ENCODE peak calls at places on chromosomes 4 and X, in nine cellular contexts. One of them, this sample, is unnamed.

GRCh38 chr4:40665844-40666243 is 36.2 kb upstream of the RBM47 start:
- DNase-seq in transverse colon: no peak
- DNase-seq in upper lobe of right lung: no peak
- DNase-seq in vagina: no peak
- DNase-seq in spleen: no peak
- DNase-seq in right atrium auricular region: no peak
- DNase-seq in mammary epithelial cell: no peak
- DNase-seq in psoas muscle: no peak
- DNase-seq in neural progenitor cell: no peak
- DNase-seq in this sample: no peak

GRCh38 chrX:45749375-45749774 is 548.7 kb upstream of the DIPK2B start:
- DNase-seq in transverse colon: no peak
- DNase-seq in upper lobe of right lung: no peak
- DNase-seq in vagina: no peak
- DNase-seq in spleen: no peak
- DNase-seq in right atrium auricular region: no peak
- DNase-seq in mammary epithelial cell: no peak
- DNase-seq in psoas muscle: no peak
- DNase-seq in neural progenitor cell: no peak
- DNase-seq in this sample: no peak

GRCh38 chr4:152968806-152969394 is 32.8 kb downstream of the FHDC1 start:
- DNase-seq in transverse colon: no peak
- DNase-seq in upper lobe of right lung: no peak
- DNase-seq in vagina: no peak
- DNase-seq in spleen: no peak
- DNase-seq in right atrium auricular region: no peak
- DNase-seq in mammary epithelial cell: peak; percentile 76
- DNase-seq in psoas muscle: no peak
- DNase-seq in neural progenitor cell: no peak
- DNase-seq in this sample: no peak

GRCh38 chr4:114598191-114599121 is at the start of gene UGT8:
- DNase-seq in transverse colon: peak; percentile 90
- DNase-seq in upper lobe of right lung: peak; percentile 85
- DNase-seq in vagina: no peak
- DNase-seq in spleen: peak; percentile 93
- DNase-seq in right atrium auricular region: no peak
- DNase-seq in mammary epithelial cell: peak; percentile 32
- DNase-seq in psoas muscle: peak; percentile 17
- DNase-seq in neural progenitor cell: peak; percentile 87
- DNase-seq in this sample: peak; percentile 66

GRCh38 chr4:76377922-76378321 is 43.0 kb downstream of the CCDC158 start:
- DNase-seq in transverse colon: peak; percentile 60
- DNase-seq in upper lobe of right lung: peak; percentile 62
- DNase-seq in vagina: no peak
- DNase-seq in spleen: no peak
- DNase-seq in right atrium auricular region: no peak
- DNase-seq in mammary epithelial cell: no peak
- DNase-seq in psoas muscle: no peak
- DNase-seq in neural progenitor cell: peak; percentile 69
- DNase-seq in this sample: peak; percentile 74

GRCh38 chr4:78477276-78477675 is 74.3 kb upstream of the ANXA3 start:
- DNase-seq in transverse colon: no peak
- DNase-seq in upper lobe of right lung: no peak
- DNase-seq in vagina: no peak
- DNase-seq in spleen: no peak
- DNase-seq in right atrium auricular region: no peak
- DNase-seq in mammary epithelial cell: peak; percentile 64
- DNase-seq in psoas muscle: no peak
- DNase-seq in neural progenitor cell: no peak
- DNase-seq in this sample: no peak

GRCh38 chr4:184810720-184811119 is 15.0 kb downstream of the ACSL1 start:
- DNase-seq in transverse colon: no peak
- DNase-seq in upper lobe of right lung: peak; percentile 77
- DNase-seq in vagina: no peak
- DNase-seq in spleen: no peak
- DNase-seq in right atrium auricular region: no peak
- DNase-seq in mammary epithelial cell: no peak
- DNase-seq in psoas muscle: peak; percentile 72
- DNase-seq in neural progenitor cell: no peak
- DNase-seq in this sample: no peak

GRCh38 chrX:150329888-150330287 is 33.2 kb upstream of the MAMLD1 start:
- DNase-seq in transverse colon: no peak
- DNase-seq in upper lobe of right lung: no peak
- DNase-seq in vagina: no peak
- DNase-seq in spleen: no peak
- DNase-seq in right atrium auricular region: no peak
- DNase-seq in mammary epithelial cell: no peak
- DNase-seq in psoas muscle: no peak
- DNase-seq in neural progenitor cell: no peak
- DNase-seq in this sample: no peak

GRCh38 chrX:8341814-8342590 is 122.6 kb upstream of the VCX3B start:
- DNase-seq in transverse colon: no peak
- DNase-seq in upper lobe of right lung: no peak
- DNase-seq in vagina: no peak
- DNase-seq in spleen: no peak
- DNase-seq in right atrium auricular region: no peak
- DNase-seq in mammary epithelial cell: peak; percentile 74
- DNase-seq in psoas muscle: no peak
- DNase-seq in neural progenitor cell: no peak
- DNase-seq in this sample: peak; percentile 10

GRCh38 chr4:111512081-111512774 is 633.0 kb upstream of the FAM241A start:
- DNase-seq in transverse colon: no peak
- DNase-seq in upper lobe of right lung: no peak
- DNase-seq in vagina: no peak
- DNase-seq in spleen: no peak
- DNase-seq in right atrium auricular region: no peak
- DNase-seq in mammary epithelial cell: peak; percentile 51
- DNase-seq in psoas muscle: no peak
- DNase-seq in neural progenitor cell: no peak
- DNase-seq in this sample: peak; percentile 89

GRCh38 chrX:129540725-129541184 is 696 bp downstream of the OCRL start:
- DNase-seq in transverse colon: peak; percentile 66
- DNase-seq in upper lobe of right lung: peak; percentile 59
- DNase-seq in vagina: no peak
- DNase-seq in spleen: no peak
- DNase-seq in right atrium auricular region: no peak
- DNase-seq in mammary epithelial cell: peak; percentile 6
- DNase-seq in psoas muscle: peak; percentile 15
- DNase-seq in neural progenitor cell: no peak
- DNase-seq in this sample: no peak

GRCh38 chr4:184193556-184194525 is 23.8 kb downstream of the ENPP6 start:
- DNase-seq in transverse colon: no peak
- DNase-seq in upper lobe of right lung: no peak
- DNase-seq in vagina: no peak
- DNase-seq in spleen: no peak
- DNase-seq in right atrium auricular region: no peak
- DNase-seq in mammary epithelial cell: peak; percentile 28
- DNase-seq in psoas muscle: no peak
- DNase-seq in neural progenitor cell: no peak
- DNase-seq in this sample: no peak

GRCh38 chr4:95998311-95998710 is 158.4 kb downstream of the PDHA2 start:
- DNase-seq in transverse colon: no peak
- DNase-seq in upper lobe of right lung: no peak
- DNase-seq in vagina: no peak
- DNase-seq in spleen: no peak
- DNase-seq in right atrium auricular region: no peak
- DNase-seq in mammary epithelial cell: peak; percentile 47
- DNase-seq in psoas muscle: no peak
- DNase-seq in neural progenitor cell: no peak
- DNase-seq in this sample: peak; percentile 41

GRCh38 chrX:56759736-56760409 is 30.8 kb downstream of the NBDY start:
- DNase-seq in transverse colon: no peak
- DNase-seq in upper lobe of right lung: no peak
- DNase-seq in vagina: no peak
- DNase-seq in spleen: peak; percentile 72
- DNase-seq in right atrium auricular region: no peak
- DNase-seq in mammary epithelial cell: no peak
- DNase-seq in psoas muscle: no peak
- DNase-seq in neural progenitor cell: no peak
- DNase-seq in this sample: no peak

GRCh38 chr4:2954358-2955185 is 8.6 kb downstream of the NOP14 start:
- DNase-seq in transverse colon: no peak
- DNase-seq in upper lobe of right lung: no peak
- DNase-seq in vagina: peak; percentile 76
- DNase-seq in spleen: peak; percentile 66
- DNase-seq in right atrium auricular region: no peak
- DNase-seq in mammary epithelial cell: no peak
- DNase-seq in psoas muscle: no peak
- DNase-seq in neural progenitor cell: peak; percentile 46
- DNase-seq in this sample: no peak

GRCh38 chr4:128298852-128299251 is 11.2 kb upstream of the PGRMC2 start:
- DNase-seq in transverse colon: no peak
- DNase-seq in upper lobe of right lung: no peak
- DNase-seq in vagina: no peak
- DNase-seq in spleen: no peak
- DNase-seq in right atrium auricular region: no peak
- DNase-seq in mammary epithelial cell: no peak
- DNase-seq in psoas muscle: no peak
- DNase-seq in neural progenitor cell: no peak
- DNase-seq in this sample: no peak

GRCh38 chr4:4391866-4392265 is 5.0 kb downstream of the NSG1 start:
- DNase-seq in transverse colon: no peak
- DNase-seq in upper lobe of right lung: no peak
- DNase-seq in vagina: no peak
- DNase-seq in spleen: no peak
- DNase-seq in right atrium auricular region: no peak
- DNase-seq in mammary epithelial cell: no peak
- DNase-seq in psoas muscle: no peak
- DNase-seq in neural progenitor cell: no peak
- DNase-seq in this sample: no peak

GRCh38 chrX:103538728-103539127 is 19.4 kb upstream of the RAB40A start:
- DNase-seq in transverse colon: no peak
- DNase-seq in upper lobe of right lung: no peak
- DNase-seq in vagina: no peak
- DNase-seq in spleen: no peak
- DNase-seq in right atrium auricular region: no peak
- DNase-seq in mammary epithelial cell: peak; percentile 81
- DNase-seq in psoas muscle: no peak
- DNase-seq in neural progenitor cell: no peak
- DNase-seq in this sample: no peak

GRCh38 chr4:77172336-77172735 is 15.3 kb downstream of the CCNG2 start:
- DNase-seq in transverse colon: no peak
- DNase-seq in upper lobe of right lung: no peak
- DNase-seq in vagina: no peak
- DNase-seq in spleen: no peak
- DNase-seq in right atrium auricular region: no peak
- DNase-seq in mammary epithelial cell: peak; percentile 91
- DNase-seq in psoas muscle: no peak
- DNase-seq in neural progenitor cell: no peak
- DNase-seq in this sample: peak; percentile 83

GRCh38 chrX:10387011-10387410 is 230.2 kb downstream of the CLCN4 start:
- DNase-seq in transverse colon: no peak
- DNase-seq in upper lobe of right lung: no peak
- DNase-seq in vagina: no peak
- DNase-seq in spleen: no peak
- DNase-seq in right atrium auricular region: no peak
- DNase-seq in mammary epithelial cell: peak; percentile 55
- DNase-seq in psoas muscle: no peak
- DNase-seq in neural progenitor cell: no peak
- DNase-seq in this sample: peak; percentile 16

GRCh38 chrX:68454476-68455150 is 21.3 kb upstream of the OPHN1 start:
- DNase-seq in transverse colon: no peak
- DNase-seq in upper lobe of right lung: no peak
- DNase-seq in vagina: no peak
- DNase-seq in spleen: no peak
- DNase-seq in right atrium auricular region: no peak
- DNase-seq in mammary epithelial cell: no peak
- DNase-seq in psoas muscle: no peak
- DNase-seq in neural progenitor cell: no peak
- DNase-seq in this sample: no peak
- H3K27ac ChIP-seq in transverse colon: no peak overlapping the region
- H3K27ac ChIP-seq in upper lobe of right lung: no peak overlapping the region
- H3K27ac ChIP-seq in vagina: no peak overlapping the region
- H3K27ac ChIP-seq in spleen: no peak overlapping the region
- H3K27ac ChIP-seq in right atrium auricular region: no peak overlapping the region
- H3K27ac ChIP-seq in mammary epithelial cell: no peak overlapping the region
- H3K27ac ChIP-seq in psoas muscle: no peak overlapping the region
- H3K27ac ChIP-seq in neural progenitor cell: no peak overlapping the region
- H3K27ac ChIP-seq in this sample: no peak overlapping the region

GRCh38 chr4:20196476-20196875 is 55.2 kb upstream of the SLIT2 start:
- DNase-seq in transverse colon: no peak
- DNase-seq in upper lobe of right lung: no peak
- DNase-seq in vagina: no peak
- DNase-seq in spleen: no peak
- DNase-seq in right atrium auricular region: no peak
- DNase-seq in mammary epithelial cell: no peak
- DNase-seq in psoas muscle: no peak
- DNase-seq in neural progenitor cell: no peak
- DNase-seq in this sample: no peak
- H3K4me1 ChIP-seq in transverse colon: no peaks in the 10 kb centered on the region
- H3K4me1 ChIP-seq in upper lobe of right lung: peaks cover 13% of the 10 kb centered on the region
- H3K4me1 ChIP-seq in vagina: peaks cover 20% of the 10 kb centered on the region
- H3K4me1 ChIP-seq in spleen: no peaks in the 10 kb centered on the region
- H3K4me1 ChIP-seq in right atrium auricular region: no peaks in the 10 kb centered on the region
- H3K4me1 ChIP-seq in mammary epithelial cell: peaks cover 37% of the 10 kb centered on the region
- H3K4me1 ChIP-seq in psoas muscle: no peaks in the 10 kb centered on the region
- H3K4me1 ChIP-seq in neural progenitor cell: no peaks in the 10 kb centered on the region
- H3K4me1 ChIP-seq in this sample: no peaks in the 10 kb centered on the region

DNA sequence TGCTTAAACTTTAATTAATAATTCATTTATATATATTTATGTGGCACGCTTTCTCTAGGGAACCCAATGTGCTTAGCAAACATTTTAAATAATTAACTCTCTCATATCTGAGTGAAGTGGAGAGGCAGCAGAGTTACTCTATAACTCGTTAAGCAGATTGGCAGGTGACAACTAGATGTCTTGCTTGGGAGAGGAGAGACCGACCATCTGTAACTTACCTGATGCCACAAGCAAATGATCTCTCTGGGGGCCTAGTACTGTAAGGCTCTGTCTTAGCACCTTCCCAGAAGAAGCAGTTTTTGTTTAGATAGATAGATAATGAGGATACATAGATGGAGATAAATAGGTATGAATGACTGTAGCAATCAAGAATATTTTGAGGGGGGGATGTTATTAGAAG is 11.9 kb upstream of the SEL1L3 start:
- DNase-seq in transverse colon: no peak
- DNase-seq in upper lobe of right lung: no peak
- DNase-seq in vagina: no peak
- DNase-seq in spleen: no peak
- DNase-seq in right atrium auricular region: no peak
- DNase-seq in mammary epithelial cell: no peak
- DNase-seq in psoas muscle: no peak
- DNase-seq in neural progenitor cell: no peak
- DNase-seq in this sample: no peak
- TF ChIP-seq CTCF in transverse colon: no peak
- TF ChIP-seq CTCF in upper lobe of right lung: no peak
- TF ChIP-seq CTCF in vagina: no peak
- TF ChIP-seq CTCF in spleen: no peak
- TF ChIP-seq CTCF in right atrium auricular region: no peak
- TF ChIP-seq CTCF in mammary epithelial cell: no peak
- TF ChIP-seq CTCF in psoas muscle: no peak
- TF ChIP-seq CTCF in neural progenitor cell: no peak
- TF ChIP-seq CTCF in this sample: no peak

DNA sequence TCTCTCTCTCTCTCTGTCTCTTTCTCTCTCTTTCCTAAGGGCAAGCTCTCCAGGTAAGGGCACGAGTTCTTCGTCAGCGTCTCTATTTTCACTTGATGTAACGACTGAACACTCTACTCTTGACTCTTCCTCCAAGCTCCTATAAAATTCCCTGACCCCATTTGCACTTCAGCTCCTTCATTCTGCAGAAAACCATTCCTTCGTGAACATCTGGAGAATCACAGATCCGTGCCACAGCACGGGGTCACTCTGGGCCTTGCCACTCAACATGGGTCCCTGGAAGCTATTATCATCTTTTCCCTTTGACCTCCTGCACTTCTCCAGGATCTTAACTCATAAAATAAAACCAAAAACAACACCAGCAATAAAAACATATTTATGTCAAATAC is 112.0 kb upstream of the LNX1 start:
- DNase-seq in transverse colon: no peak
- DNase-seq in upper lobe of right lung: no peak
- DNase-seq in vagina: no peak
- DNase-seq in spleen: no peak
- DNase-seq in right atrium auricular region: no peak
- DNase-seq in mammary epithelial cell: no peak
- DNase-seq in psoas muscle: no peak
- DNase-seq in neural progenitor cell: no peak
- DNase-seq in this sample: no peak
- H3K27ac ChIP-seq in transverse colon: peak overlapping the region; percentile 51
- H3K27ac ChIP-seq in upper lobe of right lung: peak overlapping the region; percentile 76
- H3K27ac ChIP-seq in vagina: peak overlapping the region; percentile 67
- H3K27ac ChIP-seq in spleen: peak overlapping the region; percentile 68
- H3K27ac ChIP-seq in right atrium auricular region: peak overlapping the region; percentile 44
- H3K27ac ChIP-seq in mammary epithelial cell: no peak overlapping the region
- H3K27ac ChIP-seq in psoas muscle: peak overlapping the region; percentile 18
- H3K27ac ChIP-seq in neural progenitor cell: no peak overlapping the region
- H3K27ac ChIP-seq in this sample: no peak overlapping the region

This sample was measured in cardiac muscle cell.